ENCODE peak calls at places on chromosomes 6 and 20, in five cellular contexts. J, Y, Q, V and M are unnamed samples.

GRCh38 chr20:58693226-58694006 is 816 bp downstream of the NPEPL1 start:
- DNase-seq in Q (no peak), J (peak), V (no peak), Y (peak), M (no peak)

GRCh38 chr6:33812669-33813068 is 8.9 kb upstream of the MLN start:
- DNase-seq in Y (peak), V (peak), J (no peak), Q (peak), M (peak)

GRCh38 chr6:24858154-24858801 is 59.6 kb upstream of the ARMH2 start:
- DNase-seq in Q (peak), V (peak), J (no peak), Y (peak), M (no peak)

GRCh38 chr6:43636312-43636667 is 650 bp downstream of the MAD2L1BP start:
- DNase-seq in V (peak), J (no peak), Y (peak), Q (peak), M (no peak)

GRCh38 chr6:133724726-133725125 is 164.2 kb upstream of the TCF21 start:
- DNase-seq in Y (no peak), V (no peak), J (no peak), Q (peak), M (no peak)

GRCh38 chr6:72425003-72425681 is 196.7 kb upstream of the KCNQ5 start:
- DNase-seq in Y (no peak), V (peak), Q (peak), J (no peak), M (peak)

GRCh38 chr6:119333707-119334295 is 15.8 kb downstream of the MAN1A1 start:
- DNase-seq in V (no peak), Q (no peak), Y (peak), J (no peak), M (no peak)

GRCh38 chr20:29689411-29690225 is 1567.8 kb upstream of the DEFB115 start:
- DNase-seq in J (peak), V (no peak), Q (no peak), Y (no peak), M (no peak)

GRCh38 chr20:34791289-34792020 is 34.0 kb downstream of the NCOA6 start:
- DNase-seq in J (no peak), Q (peak), Y (no peak), V (peak), M (no peak)

GRCh38 chr20:47391276-47392010 is 34.9 kb upstream of the ZMYND8 start:
- DNase-seq in Q (no peak), V (no peak), J (no peak), Y (no peak), M (no peak)

GRCh38 chr6:45118684-45119230 is 209.4 kb upstream of the RUNX2 start:
- DNase-seq in J (no peak), Q (peak), Y (no peak), V (no peak), M (peak)

GRCh38 chr6:34094474-34095135 is 51.3 kb downstream of the GRM4 start:
- DNase-seq in J (no peak), V (no peak), Y (no peak), Q (no peak), M (no peak)

GRCh38 chr6:19731286-19731685 is 105.9 kb upstream of the ID4 start:
- DNase-seq in J (no peak), V (peak), Y (no peak), Q (peak), M (no peak)

GRCh38 chr6:152474341-152474740 is 162.8 kb downstream of the SYNE1 start:
- DNase-seq in V (no peak), Y (no peak), J (no peak), Q (no peak), M (no peak)

GRCh38 chr6:152472325-152472724 is 164.8 kb downstream of the SYNE1 start:
- DNase-seq in Q (no peak), Y (no peak), V (no peak), J (no peak), M (no peak)

DNA sequence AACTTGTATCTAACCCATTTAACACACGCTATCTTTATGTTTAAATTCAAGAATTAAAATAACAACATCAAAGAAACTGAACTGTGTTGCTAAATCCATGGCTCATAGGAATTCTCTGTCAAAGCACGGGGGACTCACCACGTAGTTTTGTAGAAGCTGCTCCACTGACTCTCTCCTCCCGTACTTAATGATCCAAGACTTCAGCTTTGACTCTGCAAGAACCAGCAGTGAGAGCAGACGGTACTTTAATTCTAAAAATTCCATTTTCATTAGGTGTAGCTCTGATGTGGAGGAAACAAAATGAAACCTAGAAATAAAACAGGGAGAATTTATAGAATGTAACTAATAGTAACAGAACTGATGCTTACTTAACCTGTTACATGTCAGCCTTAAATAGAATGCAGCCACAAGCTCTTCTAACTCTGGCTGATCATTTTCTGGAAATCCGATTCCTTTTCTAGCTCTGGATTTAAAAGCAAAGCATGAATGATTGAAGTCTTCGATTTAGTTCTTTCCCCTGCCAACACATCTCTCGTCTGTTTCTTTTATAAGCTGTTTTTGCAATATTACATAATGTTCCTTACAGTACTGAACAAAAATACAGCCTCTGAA is 165.6 kb downstream of the SYNE1 start:
- DNase-seq in Q (no peak), J (no peak), V (peak), Y (no peak), M (no peak)
- H3K4me3 ChIP-seq in Q (no peak), J (no peak), V (peak), Y (no peak), M (peak)

DNA sequence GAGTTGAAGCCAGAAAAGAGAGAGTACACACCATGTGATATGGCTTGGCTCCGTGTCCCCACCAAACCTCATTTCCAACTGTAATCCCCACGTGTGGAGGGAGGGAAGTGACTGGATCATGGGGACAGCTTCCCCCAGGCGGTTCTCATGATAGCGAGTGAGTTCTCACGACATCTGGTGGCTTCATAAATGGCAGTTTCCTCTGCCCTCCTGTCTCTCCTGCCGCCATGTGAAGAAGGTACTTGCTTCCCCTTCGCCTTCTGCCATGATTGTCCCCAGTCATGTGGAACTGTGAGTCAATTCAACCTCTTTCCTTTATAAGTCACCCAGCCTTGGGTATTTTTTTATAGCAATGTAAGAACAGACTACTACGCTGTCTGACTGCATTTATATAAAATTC is 40.3 kb downstream of the TAF4 start:
- DNase-seq in Q (no peak), V (no peak), J (no peak), Y (no peak), M (peak)
- H3K4me3 ChIP-seq in Q (no peak), V (no peak), J (no peak), Y (no peak), M (no peak)

GRCh38 chr20:10986586-10986985 is 312.8 kb upstream of the JAG1 start:
- DNase-seq in J (no peak), Q (peak), Y (no peak), V (no peak), M (no peak)

GRCh38 chr20:10984899-10985298 is 311.1 kb upstream of the JAG1 start:
- DNase-seq in J (no peak), Q (no peak), V (no peak), Y (no peak), M (no peak)

GRCh38 chr20:10985536-10985935 is 311.7 kb upstream of the JAG1 start:
- DNase-seq in V (peak), Y (no peak), J (no peak), Q (peak), M (no peak)

GRCh38 chr20:10984294-10984693 is 310.5 kb upstream of the JAG1 start:
- DNase-seq in Q (no peak), J (no peak), V (no peak), Y (no peak), M (no peak)

DNA sequence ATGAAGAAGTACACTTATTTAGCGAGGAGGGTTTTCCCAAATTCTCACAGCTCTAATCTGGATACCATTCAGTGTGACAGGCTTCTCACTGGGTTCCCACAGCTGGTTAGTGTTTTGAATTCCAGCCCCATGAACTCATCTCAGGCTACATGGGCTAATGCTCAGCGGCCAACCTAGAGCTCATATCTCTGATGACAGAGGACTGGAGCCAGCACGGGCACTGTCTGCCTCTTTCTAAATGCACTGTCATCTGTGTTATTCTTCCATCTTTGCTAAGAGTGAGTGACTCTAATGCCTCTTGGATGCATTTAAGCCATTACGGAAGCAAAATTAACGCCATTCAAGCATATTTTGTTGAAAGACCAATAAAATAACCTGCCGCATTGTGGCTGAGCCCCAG is 308.9 kb upstream of the JAG1 start:
- DNase-seq in V (peak), J (no peak), Y (no peak), Q (peak), M (peak)
- H3K4me3 ChIP-seq in V (no peak), J (no peak), Y (no peak), Q (no peak), M (no peak)

GRCh38 chr6:84773133-84773430 is 8.7 kb upstream of the TBX18 start:
- DNase-seq in J (no peak), V (no peak), Q (no peak), Y (no peak), M (no peak)

GRCh38 chr6:84773431-84774173 is 9.2 kb upstream of the TBX18 start:
- DNase-seq in Q (peak), J (peak), V (no peak), Y (no peak), M (no peak)

GRCh38 chr6:84772428-84773132 is 8.2 kb upstream of the TBX18 start:
- DNase-seq in Y (no peak), Q (peak), V (no peak), J (no peak), M (no peak)

GRCh38 chr6:84776392-84776791 is 12.0 kb upstream of the TBX18 start:
- DNase-seq in J (no peak), Y (no peak), Q (no peak), V (no peak), M (no peak)

GRCh38 chr6:84774174-84775158 is 10.1 kb upstream of the TBX18 start:
- DNase-seq in J (peak), V (no peak), Q (peak), Y (no peak), M (no peak)
- H3K4me3 ChIP-seq in J (peak), V (peak), Q (peak), Y (no peak), M (peak)

GRCh38 chr6:107569456-107569855 is 79.5 kb downstream of the SOBP start:
- DNase-seq in Y (no peak), Q (no peak), J (no peak), V (no peak), M (no peak)

GRCh38 chr6:107574856-107575255 is 84.9 kb downstream of the SOBP start:
- DNase-seq in V (no peak), Q (no peak), J (no peak), Y (no peak), M (no peak)

GRCh38 chr6:107567643-107568042 is 77.7 kb downstream of the SOBP start:
- DNase-seq in J (no peak), Y (no peak), V (no peak), Q (no peak), M (no peak)

GRCh38 chr6:107572886-107573285 is 83.0 kb downstream of the SOBP start:
- DNase-seq in J (no peak), Q (no peak), V (no peak), Y (no peak), M (no peak)

DNA sequence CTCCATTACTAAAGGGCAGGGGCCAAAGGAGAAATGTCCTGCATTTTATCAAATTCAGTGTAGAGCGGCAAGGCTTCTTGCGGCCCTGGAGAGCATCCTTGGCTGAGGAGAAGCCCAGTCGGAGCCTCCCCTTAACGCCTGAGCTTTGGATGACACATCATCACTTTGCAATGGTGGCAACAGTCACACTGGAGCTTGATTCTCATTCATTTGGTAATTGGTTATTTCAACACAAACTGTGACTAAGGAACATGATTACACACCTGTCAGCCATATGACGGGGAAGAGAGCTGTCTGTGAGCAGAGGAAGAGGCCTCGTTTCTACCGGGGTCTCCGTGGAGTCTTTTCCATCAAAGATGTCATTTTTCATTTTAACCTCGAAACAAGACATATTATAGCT is 81.4 kb downstream of the SOBP start:
- DNase-seq in Y (no peak), J (no peak), Q (no peak), V (no peak), M (no peak)
- H3K4me3 ChIP-seq in Y (no peak), J (no peak), Q (no peak), V (no peak), M (no peak)

DNA sequence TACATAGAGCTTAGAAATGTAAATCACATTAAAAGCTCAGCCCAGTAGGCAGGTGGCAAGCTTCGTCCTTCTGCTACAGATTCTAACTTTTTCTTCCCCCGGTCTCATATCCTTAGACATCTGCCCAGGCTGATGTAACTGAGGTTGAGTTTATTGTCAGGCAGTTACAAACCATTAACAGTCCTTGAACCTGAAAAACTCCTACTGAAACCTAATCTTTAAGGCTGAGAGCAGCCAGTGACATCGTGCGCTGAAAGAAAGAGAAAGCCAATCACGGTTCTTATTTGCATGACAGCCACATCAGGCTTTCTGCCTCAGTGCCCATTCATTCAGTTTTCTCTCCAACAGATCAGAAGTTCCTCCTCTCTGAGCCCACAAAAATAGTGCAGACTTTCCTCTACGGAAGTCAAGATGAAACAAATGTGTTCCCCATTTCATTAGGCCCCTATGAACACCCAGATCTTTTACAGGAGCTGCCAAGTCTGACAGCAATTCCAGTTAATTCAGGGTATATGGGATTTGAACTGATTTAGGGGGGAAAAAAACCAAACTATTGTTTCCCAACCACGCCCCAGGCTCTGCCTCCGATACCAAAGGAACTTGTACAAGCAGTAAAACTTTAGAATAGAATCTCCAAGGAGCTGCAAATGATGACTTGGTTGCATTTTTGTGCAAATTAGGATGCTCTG is at the start of gene NHSL1:
- DNase-seq in Y (peak), Q (no peak), V (peak), J (no peak), M (no peak)
- H3K4me3 ChIP-seq in Y (no peak), Q (no peak), V (no peak), J (peak), M (peak)